ENCODE peak calls at places on chromosomes 3 and 15, in five cellular contexts. U, J, P, B and L are unnamed samples.

GRCh38 chr15:89330119-89330518 is 4.5 kb downstream of the POLG start:
- DNase-seq in U (no peak), J (no peak), P (no peak), B (no peak), L (no peak)

GRCh38 chr15:52424856-52425431 is 103.7 kb downstream of the MYO5A start:
- DNase-seq in U (no peak), J (no peak), P (no peak), B (no peak), L (no peak)

GRCh38 chr15:80068578-80068977 is 9.1 kb downstream of the ZFAND6 start:
- DNase-seq in U (no peak), J (no peak), P (no peak), B (no peak), L (peak)

GRCh38 chr15:37217567-37217966 is 117.2 kb upstream of the MEIS2 start:
- DNase-seq in U (no peak), J (no peak), P (no peak), B (no peak), L (peak)

GRCh38 chr3:100063929-100064461 is 50.3 kb downstream of the FILIP1L start:
- DNase-seq in U (no peak), J (no peak), P (no peak), B (no peak), L (no peak)

GRCh38 chr15:32028921-32029320 is 1.4 kb upstream of the CHRNA7 start:
- DNase-seq in U (no peak), J (no peak), P (no peak), B (no peak), L (no peak)

GRCh38 chr15:61834076-61834697 is 226.1 kb downstream of the VPS13C start:
- DNase-seq in U (no peak), J (peak), P (peak), B (peak), L (peak)

GRCh38 chr3:89565098-89565497 is 457.7 kb downstream of the EPHA3 start:
- DNase-seq in U (no peak), J (no peak), P (no peak), B (no peak), L (no peak)

GRCh38 chr3:31546152-31546551 is 13.4 kb downstream of the STT3B start:
- DNase-seq in U (no peak), J (no peak), P (no peak), B (no peak), L (no peak)

GRCh38 chr3:139128803-139129202 is 84.1 kb upstream of the PRR23C start:
- DNase-seq in U (peak), J (no peak), P (no peak), B (no peak), L (no peak)

GRCh38 chr3:78022232-78022631 is 982.3 kb downstream of the ROBO2 start:
- DNase-seq in U (no peak), J (no peak), P (no peak), B (no peak), L (no peak)

GRCh38 chr3:1962531-1963090 is 136.1 kb upstream of the CNTN4 start:
- DNase-seq in U (no peak), J (no peak), P (no peak), B (no peak), L (peak)

GRCh38 chr3:109050591-109051167 is 67.3 kb downstream of the MORC1 start:
- DNase-seq in U (no peak), J (no peak), P (peak), B (no peak), L (peak)

GRCh38 chr3:149609595-149609994 is 48.2 kb downstream of the WWTR1 start:
- DNase-seq in U (no peak), J (no peak), P (no peak), B (no peak), L (no peak)

GRCh38 chr3:40803311-40803710 is 278.6 kb downstream of the ZNF621 start:
- DNase-seq in U (no peak), J (no peak), P (no peak), B (no peak), L (no peak)

GRCh38 chr3:102536479-102536878 is 101.7 kb downstream of the ZPLD1 start:
- DNase-seq in U (no peak), J (no peak), P (no peak), B (no peak), L (peak)

GRCh38 chr3:25480811-25481210 is 52.7 kb downstream of the RARB start:
- DNase-seq in U (no peak), J (no peak), P (no peak), B (no peak), L (no peak)

GRCh38 chr15:70337292-70338186 is 239.8 kb upstream of the TLE3 start:
- DNase-seq in U (peak), J (peak), P (no peak), B (no peak), L (no peak)

GRCh38 chr3:194497799-194498575 is 11.2 kb upstream of the ATP13A3 start:
- DNase-seq in U (no peak), J (no peak), P (no peak), B (no peak), L (no peak)

GRCh38 chr3:62228467-62228866 is 144.9 kb downstream of the FEZF2 start:
- DNase-seq in U (no peak), J (no peak), P (no peak), B (no peak), L (no peak)

GRCh38 chr3:33146791-33147445 is 33.1 kb downstream of the CRTAP start:
- DNase-seq in U (no peak), J (no peak), P (no peak), B (no peak), L (peak)

GRCh38 chr15:94324117-94324826 is 92.9 kb downstream of the MCTP2 start:
- DNase-seq in U (no peak), J (no peak), P (peak), B (peak), L (peak)

GRCh38 chr15:98858610-98859023 is 149.0 kb downstream of the PGPEP1L start:
- DNase-seq in U (no peak), J (no peak), P (no peak), B (no peak), L (peak)

GRCh38 chr3:113607219-113607596 is 74.9 kb downstream of the SIDT1 start:
- DNase-seq in U (no peak), J (no peak), P (no peak), B (no peak), L (no peak)

GRCh38 chr3:80190051-80190450 is 422.3 kb upstream of the ROBO1 start:
- DNase-seq in U (no peak), J (no peak), P (no peak), B (no peak), L (peak)

GRCh38 chr3:37711721-37712120 is 150.0 kb upstream of the CTDSPL start:
- DNase-seq in U (peak), J (no peak), P (no peak), B (no peak), L (no peak)

GRCh38 chr15:94327356-94327936 is 96.1 kb downstream of the MCTP2 start:
- DNase-seq in U (no peak), J (no peak), P (no peak), B (no peak), L (peak)

GRCh38 chr3:46097691-46098241 is 70.5 kb upstream of the XCR1 start:
- DNase-seq in U (no peak), J (no peak), P (no peak), B (peak), L (peak)

GRCh38 chr3:169472259-169472900 is 191.1 kb downstream of the MECOM start:
- DNase-seq in U (no peak), J (no peak), P (no peak), B (no peak), L (no peak)